ENCODE peak calls at places on chromosomes 6 and 20, in four cellular contexts. V is HCT116, B is H1, S is HepG2. Y is an unnamed sample.

GRCh38 chr6:159761135-159761872 is 541 bp upstream of the ACAT2 start:
- DNase-seq in V (no peak), B (no peak), S (peak; percentile 14), Y (peak; percentile 21)

GRCh38 chr6:89282749-89283148 is 32.4 kb downstream of the GABRR2 start:
- DNase-seq in V (no peak), B (no peak), S (no peak), Y (no peak)

GRCh38 chr6:118665011-118665410 is 13.6 kb upstream of the CEP85L start:
- DNase-seq in V (no peak), B (no peak), S (no peak), Y (no peak)

GRCh38 chr20:36542019-36542488 is 735 bp downstream of the MYL9 start:
- DNase-seq in V (peak; percentile 33), B (no peak), S (peak; percentile 46), Y (peak; percentile 66)

GRCh38 chr6:162864901-162865300 is 137.1 kb downstream of the PACRG start:
- DNase-seq in V (no peak), B (no peak), S (no peak), Y (no peak)

GRCh38 chr20:8721098-8721497 is 347.8 kb upstream of the PLCB4 start:
- DNase-seq in V (peak; percentile 18), B (no peak), S (peak; percentile 71), Y (no peak)

GRCh38 chr6:134995536-134995935 is 45.6 kb upstream of the ALDH8A1 start:
- DNase-seq in V (no peak), B (no peak), S (no peak), Y (no peak)

GRCh38 chr6:79635179-79635578 is 4.0 kb downstream of the SH3BGRL2 start:
- DNase-seq in V (no peak), B (no peak), S (no peak), Y (no peak)

GRCh38 chr6:85662251-85662650 is 19.6 kb upstream of the SYNCRIP start:
- DNase-seq in V (no peak), B (no peak), S (no peak), Y (no peak)

GRCh38 chr6:75600694-75601265 is 900 bp upstream of the SENP6 start:
- DNase-seq in V (no peak), B (no peak), S (no peak), Y (no peak)

GRCh38 chr6:164274510-164274909 is 860.0 kb downstream of the QKI start:
- DNase-seq in V (no peak), B (no peak), S (no peak), Y (no peak)

GRCh38 chr6:32830017-32830416 is 8.5 kb downstream of the TAP2 start:
- DNase-seq in V (no peak), B (no peak), S (no peak), Y (no peak)

GRCh38 chr6:53565886-53566285 is 21.0 kb upstream of the GCLC start:
- DNase-seq in V (no peak), B (no peak), S (no peak), Y (no peak)

GRCh38 chr20:57821930-57822329 is 112.1 kb upstream of the PMEPA1 start:
- DNase-seq in V (no peak), B (no peak), S (no peak), Y (no peak)

GRCh38 chr6:8435845-8436168 is 462 bp upstream of the SLC35B3 start:
- DNase-seq in V (no peak), B (no peak), S (no peak), Y (no peak)

GRCh38 chr6:151681426-151682059 is 125.9 kb upstream of the ESR1 start:
- DNase-seq in V (no peak), B (no peak), S (peak; percentile 28), Y (no peak)

GRCh38 chr6:166955121-166955864 is 1.1 kb downstream of the RNASET2 start:
- DNase-seq in V (no peak), B (no peak), S (no peak), Y (peak; percentile 24)

GRCh38 chr20:44918342-44918741 is 8.5 kb downstream of the PABPC1L start:
- DNase-seq in V (no peak), B (no peak), S (no peak), Y (no peak)

GRCh38 chr20:62878244-62879030 is 16.8 kb upstream of the TCFL5 start:
- DNase-seq in V (no peak), B (no peak), S (no peak), Y (peak; percentile 68)

GRCh38 chr6:20319520-20320357 is 81.9 kb upstream of the E2F3 start:
- DNase-seq in V (no peak), B (no peak), S (no peak), Y (no peak)

GRCh38 chr6:41170547-41171160 is 7.7 kb upstream of the TREM2 start:
- DNase-seq in V (no peak), B (no peak), S (no peak), Y (no peak)

GRCh38 chr6:38370653-38371311 is 268.9 kb downstream of the BTBD9 start:
- DNase-seq in V (no peak), B (no peak), S (no peak), Y (no peak)

DNA sequence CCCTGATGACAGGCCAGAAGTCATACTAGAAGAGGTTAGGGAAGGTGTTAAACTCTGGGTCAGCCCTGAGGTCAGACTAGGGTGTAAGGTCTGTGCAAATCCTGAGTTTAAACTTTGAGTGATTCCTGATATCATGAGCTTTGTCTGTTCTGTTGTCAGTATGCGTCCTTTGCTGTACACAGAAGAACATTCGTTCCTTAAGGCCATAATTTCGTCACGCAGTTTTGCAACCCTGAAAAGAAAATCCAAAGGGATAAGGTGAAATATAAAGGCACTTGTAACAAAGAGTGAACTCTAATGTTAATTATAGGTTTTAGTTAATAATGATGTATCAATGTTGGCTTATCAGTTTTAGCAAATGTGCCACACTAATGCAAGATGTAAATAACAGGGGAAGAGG is 2.3 kb downstream of the DST start:
- DNase-seq in V (no peak), B (no peak), S (no peak), Y (no peak)
- TF ChIP-seq FOSL1 in V (no peak), B (no peak), S (no peak), Y (no peak)

GRCh38 chr6:48962041-48962440 is 501.0 kb downstream of the MMUT start:
- DNase-seq in V (no peak), B (no peak), S (no peak), Y (no peak)

GRCh38 chr6:48957781-48958180 is 505.3 kb downstream of the MMUT start:
- DNase-seq in V (no peak), B (no peak), S (no peak), Y (no peak)

DNA sequence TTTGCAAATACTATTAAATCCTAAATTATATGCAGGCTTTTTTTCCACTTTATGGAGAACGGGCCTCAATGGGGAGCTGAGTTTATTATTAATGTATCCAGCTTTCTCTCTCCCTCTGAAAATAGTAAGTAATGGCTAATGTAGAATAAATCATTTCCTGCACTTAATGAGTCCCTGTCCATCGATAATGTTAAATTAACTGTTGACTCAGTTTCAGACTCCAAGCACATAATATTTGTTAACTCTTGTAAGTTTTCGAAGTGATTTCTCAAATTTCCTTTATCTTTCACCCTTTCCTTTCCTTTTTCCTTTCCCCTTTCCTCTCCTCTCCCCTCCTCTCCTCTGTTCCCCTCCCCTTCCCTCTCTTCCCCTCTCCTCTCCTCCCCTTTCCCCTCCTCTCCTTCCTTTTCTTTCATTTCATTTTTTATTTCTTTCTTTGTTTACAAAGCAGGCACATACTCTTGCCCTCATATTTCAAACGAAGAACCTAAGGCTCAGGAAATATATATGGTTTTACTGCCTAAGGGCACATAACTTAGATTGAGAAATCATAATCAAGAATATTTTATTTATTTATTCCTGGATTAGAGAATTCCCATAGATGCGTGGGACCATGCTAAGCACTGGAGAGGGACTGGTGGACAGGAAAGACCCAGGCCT is 503.5 kb downstream of the MMUT start:
- DNase-seq in V (no peak), B (no peak), S (no peak), Y (no peak)
- TF ChIP-seq FOSL1 in V (no peak), B (no peak), S (no peak), Y (no peak)

DNA sequence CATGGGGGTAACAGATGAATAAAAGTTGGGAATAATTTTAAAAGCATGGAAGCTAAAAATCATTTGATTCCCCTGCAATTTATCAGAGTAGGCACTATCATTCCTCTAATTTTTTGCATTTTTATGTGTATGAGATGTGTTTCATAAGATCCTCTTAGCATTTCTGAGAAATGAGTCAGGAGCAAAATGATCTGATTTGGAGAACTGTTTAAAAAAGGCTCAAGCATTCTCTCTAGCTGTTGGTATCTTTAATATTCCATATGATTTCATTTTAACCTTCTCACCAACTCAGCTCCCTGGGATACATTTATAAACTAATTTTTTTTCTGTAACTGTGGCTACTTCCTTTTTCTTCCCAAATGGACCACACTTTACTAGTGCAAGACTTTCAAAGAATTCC is 60.9 kb downstream of the MCHR2 start:
- DNase-seq in V (no peak), B (no peak), S (no peak), Y (no peak)
- TF ChIP-seq FOSL1 in V (no peak), B (no peak), S (no peak), Y (no peak)

GRCh38 chr6:23654745-23655144 is 471.3 kb upstream of the NRSN1 start:
- DNase-seq in V (no peak), B (no peak), S (peak; percentile 32), Y (no peak)
- TF ChIP-seq FOSL1 in V (no peak), B (no peak), S (no peak), Y (no peak)

GRCh38 chr20:47359533-47360206 is 3.2 kb upstream of the ZMYND8 start:
- DNase-seq in V (no peak), B (no peak), S (no peak), Y (no peak)
- TF ChIP-seq FOSL1 in V (no peak), B (no peak), S (no peak), Y (no peak)

DNA sequence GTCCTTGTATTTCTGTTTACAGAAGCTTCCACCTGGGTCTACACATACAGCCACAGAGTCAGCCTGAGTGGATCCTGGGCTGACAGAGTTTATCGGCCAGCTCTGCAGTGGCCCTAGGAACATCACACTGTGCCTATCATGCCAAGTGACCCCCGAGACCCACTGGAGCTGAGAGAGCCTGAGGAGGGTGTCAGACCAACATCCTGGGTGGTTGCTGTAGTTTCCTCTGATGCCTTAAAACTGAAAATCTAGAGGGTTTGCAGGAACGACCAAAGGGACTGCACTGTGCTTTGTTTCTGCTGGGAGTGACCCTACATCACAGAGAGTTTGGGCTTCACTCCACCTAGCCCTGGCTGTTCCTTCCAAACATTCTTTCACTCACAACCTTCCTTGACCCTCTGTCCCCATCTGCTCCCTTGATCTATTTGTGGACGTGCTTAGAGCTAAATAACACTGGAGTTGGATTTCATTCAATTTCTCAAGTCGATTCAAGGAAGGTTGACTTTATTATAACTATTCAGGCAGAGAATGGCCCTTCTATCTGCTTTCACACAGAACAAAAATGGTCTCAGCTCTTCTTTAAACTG is 18.1 kb downstream of the MYLK4 start:
- DNase-seq in V (no peak), B (no peak), S (no peak), Y (no peak)
- TF ChIP-seq FOSL1 in V (no peak), B (no peak), S (no peak), Y (no peak)

DNA sequence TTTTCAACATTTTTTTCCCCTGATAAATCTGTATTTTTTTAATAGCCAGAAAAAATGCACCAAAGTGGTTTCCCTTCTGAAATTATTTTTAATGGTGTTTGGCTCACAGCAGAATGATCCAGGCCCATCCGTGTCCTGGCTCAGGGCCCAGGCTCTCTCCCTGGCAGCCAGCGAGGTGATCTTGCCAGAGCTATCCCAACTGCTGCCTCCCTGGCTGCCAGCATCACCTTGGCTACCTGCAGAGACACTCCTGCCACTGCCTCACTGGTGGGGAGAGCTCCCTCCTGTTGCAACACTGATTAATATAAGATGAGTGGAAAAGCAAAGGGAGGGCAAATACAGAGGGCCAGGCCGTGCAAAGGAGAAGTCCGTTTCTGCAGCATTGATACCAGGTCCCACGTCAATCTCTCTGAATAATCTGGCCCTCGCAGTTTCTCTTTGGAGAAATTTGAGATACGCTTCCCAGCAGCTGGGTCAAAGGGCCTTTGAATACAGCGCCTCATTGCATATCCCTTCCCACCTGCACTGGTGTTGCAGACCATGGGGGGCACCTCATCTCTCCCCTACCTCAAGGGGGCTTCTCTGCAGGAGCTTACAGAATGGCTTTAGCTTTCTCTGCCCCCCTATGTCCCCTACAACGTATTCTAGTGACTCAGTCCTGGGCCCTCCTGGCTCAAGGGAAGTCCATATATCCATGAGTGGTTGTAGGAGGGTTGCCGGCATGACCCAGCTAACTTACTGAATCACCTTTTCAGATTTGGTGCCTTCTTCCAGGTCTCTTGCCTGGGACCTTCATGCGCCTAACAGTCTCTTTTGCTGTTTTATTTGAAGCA is 12.8 kb upstream of the DSTN start:
- DNase-seq in V (no peak), B (no peak), S (no peak), Y (peak; percentile 11)
- TF ChIP-seq FOSL1 in V (no peak), B (no peak), S (no peak), Y (no peak)

Y was measured in K562.